ENCODE peak calls at places on chromosomes 4 and X, in four cellular contexts. G is heart left ventricle, B is dorsolateral prefrontal cortex, H is pancreas. F is an unnamed sample.

GRCh38 chr4:70559216-70559830 is 32.7 kb upstream of the AMBN start:
- DNase-seq in G (no peak), B (no peak), H (no peak), F (no peak)

GRCh38 chr4:158819942-158820786 is 51.3 kb downstream of the FNIP2 start:
- DNase-seq in G (no peak), B (no peak), H (no peak), F (no peak)

GRCh38 chr4:98642991-98643426 is 15.4 kb downstream of the TSPAN5 start:
- DNase-seq in G (no peak), B (no peak), H (no peak), F (no peak)

GRCh38 chr4:40228497-40229365 is 31.9 kb downstream of the RHOH start:
- DNase-seq in G (no peak), B (no peak), H (no peak), F (no peak)

GRCh38 chr4:116531870-116532269 is 553.5 kb downstream of the TRAM1L1 start:
- DNase-seq in G (no peak), B (no peak), H (no peak), F (no peak)

GRCh38 chrX:30689116-30689515 is 35.9 kb downstream of the GK start:
- DNase-seq in G (no peak), B (no peak), H (no peak), F (no peak)

GRCh38 chrX:17584248-17584681 is 153.0 kb upstream of the SCML1 start:
- DNase-seq in G (no peak), B (no peak), H (no peak), F (no peak)

GRCh38 chr4:99587803-99588202 is 13.2 kb downstream of the MTTP start:
- DNase-seq in G (no peak), B (no peak), H (no peak), F (no peak)

GRCh38 chrX:47148946-47149345 is 3.9 kb downstream of the RBM10 start:
- DNase-seq in G (no peak), B (no peak), H (no peak), F (no peak)

GRCh38 chr4:98625920-98626319 is 32.5 kb downstream of the TSPAN5 start:
- DNase-seq in G (no peak), B (no peak), H (no peak), F (no peak)

GRCh38 chr4:28462766-28463165 is 1602.1 kb downstream of the STIM2 start:
- DNase-seq in G (no peak), B (no peak), H (no peak), F (no peak)

GRCh38 chr4:48851651-48852050 is 20.8 kb downstream of the OCIAD1 start:
- DNase-seq in G (no peak), B (no peak), H (no peak), F (no peak)

GRCh38 chrX:93874554-93874953 is 200.5 kb downstream of the FAM133A start:
- DNase-seq in G (no peak), B (no peak), H (no peak), F (no peak)

GRCh38 chr4:150931796-150932195 is 83.3 kb downstream of the LRBA start:
- DNase-seq in G (no peak), B (no peak), H (no peak), F (no peak)

GRCh38 chrX:78092296-78092695 is 11.8 kb upstream of the PGK1 start:
- DNase-seq in G (no peak), B (no peak), H (no peak), F (no peak)
- TF ChIP-seq CTCF in G (peak), B (no peak), H (no peak), F (peak)

GRCh38 chr4:41323186-41323585 is 66.5 kb downstream of the UCHL1 start:
- DNase-seq in G (no peak), B (no peak), H (no peak), F (no peak)

GRCh38 chr4:41322613-41323012 is 65.9 kb downstream of the UCHL1 start:
- DNase-seq in G (no peak), B (no peak), H (no peak), F (no peak)

GRCh38 chr4:41320278-41320677 is 63.5 kb downstream of the UCHL1 start:
- DNase-seq in G (no peak), B (no peak), H (no peak), F (no peak)

GRCh38 chr4:41320786-41321185 is 64.1 kb downstream of the UCHL1 start:
- DNase-seq in G (no peak), B (no peak), H (no peak), F (no peak)

GRCh38 chr4:41321216-41321945 is 64.7 kb downstream of the UCHL1 start:
- DNase-seq in G (no peak), B (no peak), H (no peak), F (no peak)
- TF ChIP-seq CTCF in G (no peak), B (no peak), H (no peak), F (no peak)

GRCh38 chr4:26059391-26060154 is 145.6 kb downstream of the SMIM20 start:
- DNase-seq in G (no peak), B (no peak), H (no peak), F (no peak)

GRCh38 chr4:26062221-26062620 is 148.2 kb downstream of the SMIM20 start:
- DNase-seq in G (no peak), B (no peak), H (no peak), F (no peak)

GRCh38 chr4:26058537-26058936 is 144.5 kb downstream of the SMIM20 start:
- DNase-seq in G (no peak), B (no peak), H (peak), F (no peak)

GRCh38 chr4:26060286-26060685 is 146.3 kb downstream of the SMIM20 start:
- DNase-seq in G (no peak), B (no peak), H (no peak), F (no peak)

DNA sequence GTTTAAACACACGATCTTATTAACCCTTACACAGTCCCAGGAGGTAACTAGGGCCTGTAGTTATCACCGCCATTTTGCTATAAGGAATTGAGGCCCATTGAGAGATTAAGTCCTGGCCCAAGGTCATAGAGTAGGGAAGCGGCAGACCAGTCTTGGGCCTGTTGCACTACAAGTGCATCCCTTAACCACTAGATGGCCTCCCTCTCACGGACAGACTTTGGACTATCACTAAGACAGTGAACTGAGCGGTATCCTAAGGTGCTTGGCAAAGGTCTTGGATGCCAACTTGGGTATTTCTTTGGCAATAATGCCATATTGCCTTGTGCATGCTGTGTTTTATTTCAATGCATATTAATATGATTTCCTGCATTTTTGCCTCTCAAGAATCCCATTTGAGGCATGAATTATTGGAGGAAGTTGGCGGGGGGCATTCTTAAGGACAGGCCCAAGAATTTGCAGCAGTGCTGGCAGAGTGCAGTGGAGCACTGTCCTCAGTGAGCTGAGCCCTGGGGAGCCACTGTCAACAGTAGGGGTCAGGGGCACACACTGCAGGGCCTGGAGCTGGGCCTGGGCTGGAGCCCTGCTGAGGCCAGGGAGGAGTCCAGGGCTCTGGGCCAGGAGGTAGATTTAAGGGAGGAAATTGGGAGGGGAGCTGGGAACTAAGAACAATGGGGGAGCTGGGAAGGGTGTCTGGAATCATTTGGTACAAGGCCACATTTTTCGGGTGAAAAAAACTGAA is 147.4 kb downstream of the SMIM20 start:
- DNase-seq in G (no peak), B (no peak), H (no peak), F (no peak)
- TF ChIP-seq CTCF in G (peak), B (no peak), H (no peak), F (peak)

GRCh38 chrX:36908801-36909403 is 99.3 kb upstream of the FAM47C start:
- DNase-seq in G (no peak), B (no peak), H (no peak), F (no peak)
- TF ChIP-seq CTCF in G (peak), B (peak), H (peak), F (peak)

GRCh38 chr4:147060171-147060931 is 114.7 kb upstream of the TTC29 start:
- DNase-seq in G (no peak), B (no peak), H (no peak), F (no peak)

GRCh38 chr4:147059064-147059731 is 113.5 kb upstream of the TTC29 start:
- DNase-seq in G (no peak), B (no peak), H (no peak), F (no peak)

GRCh38 chr4:147057631-147057980 is 111.9 kb upstream of the TTC29 start:
- DNase-seq in G (no peak), B (no peak), H (no peak), F (no peak)

GRCh38 chr4:147054241-147054902 is 108.7 kb upstream of the TTC29 start:
- DNase-seq in G (no peak), B (no peak), H (no peak), F (no peak)

GRCh38 chr4:147056951-147057630 is 111.4 kb upstream of the TTC29 start:
- DNase-seq in G (no peak), B (no peak), H (no peak), F (no peak)
- TF ChIP-seq CTCF in G (no peak), B (no peak), H (no peak), F (no peak)

GRCh38 chr4:35525192-35525978 is 718.9 kb downstream of the ARAP2 start:
- DNase-seq in G (peak), B (peak), H (no peak), F (no peak)
- TF ChIP-seq CTCF in G (no peak), B (no peak), H (no peak), F (no peak)

GRCh38 chrX:139559383-139560042 is 29.0 kb downstream of the F9 start:
- DNase-seq in G (no peak), B (no peak), H (no peak), F (no peak)
- TF ChIP-seq CTCF in G (peak), B (no peak), H (peak), F (peak)

F was measured in type B pancreatic cell.